ENCODE peak calls at places on chromosome 15, in nine cellular contexts. D, H, C, M, P, Y, E, F and R are unnamed samples.
A peak's percentile ranks its signal among the peaks of the same experiment; 100 is the strongest.

GRCh38 chr15:80234883-80235282 is 17.1 kb downstream of the CTXND1 start:
- DNase-seq in C (no peak), Y (peak; percentile 57), M (peak; percentile 29), P (peak; percentile 31), F (peak; percentile 52), D (peak; percentile 71), E (no peak), H (no peak), R (no peak)

GRCh38 chr15:60154764-60155163 is 150.7 kb downstream of the FOXB1 start:
- DNase-seq in H (no peak), E (no peak), Y (no peak), P (no peak), D (no peak), M (no peak), C (no peak), F (no peak), R (no peak)

GRCh38 chr15:38144921-38145320 is 107.7 kb upstream of the SPRED1 start:
- DNase-seq in E (no peak), C (no peak), M (no peak), D (no peak), P (no peak), F (peak; percentile 26), H (no peak), Y (no peak), R (no peak)

GRCh38 chr15:72948662-72949061 is 103.6 kb upstream of the NEO1 start:
- DNase-seq in D (no peak), M (no peak), Y (no peak), P (no peak), F (no peak), C (no peak), H (no peak), E (no peak), R (no peak)

GRCh38 chr15:36177590-36178281 is 401.7 kb upstream of the CDIN1 start:
- DNase-seq in Y (no peak), M (no peak), E (no peak), F (no peak), P (no peak), C (no peak), H (no peak), D (no peak), R (no peak)

GRCh38 chr15:69747193-69747592 is 294.6 kb downstream of the RPLP1 start:
- DNase-seq in C (no peak), D (no peak), H (no peak), E (no peak), M (no peak), Y (no peak), P (no peak), F (no peak), R (no peak)

GRCh38 chr15:78213956-78214355 is 20.4 kb downstream of the ACSBG1 start:
- DNase-seq in D (no peak), C (no peak), M (no peak), F (no peak), H (no peak), E (no peak), P (no peak), Y (no peak), R (no peak)

GRCh38 chr15:42371125-42371524 is 11.8 kb downstream of the CAPN3 start:
- DNase-seq in C (no peak), F (peak; percentile 39), M (no peak), D (no peak), E (no peak), P (no peak), Y (no peak), H (no peak), R (no peak)

GRCh38 chr15:32825219-32825618 is 107.4 kb downstream of the GREM1 start:
- DNase-seq in E (no peak), H (no peak), Y (no peak), D (no peak), C (no peak), P (no peak), F (peak; percentile 63), M (no peak), R (no peak)

GRCh38 chr15:26891448-26891881 is 24.6 kb downstream of the GABRA5 start:
- DNase-seq in M (peak; percentile 88), C (peak; percentile 75), D (peak; percentile 90), F (peak; percentile 73), E (peak; percentile 44), Y (peak; percentile 64), P (peak; percentile 62), H (peak; percentile 13), R (peak; percentile 31)

GRCh38 chr15:74789741-74790079 is 7.8 kb downstream of the CSK start:
- DNase-seq in P (no peak), F (no peak), D (no peak), C (no peak), M (no peak), E (no peak), H (no peak), Y (no peak), R (no peak)

GRCh38 chr15:22810033-22810734 is 23.7 kb downstream of the NIPA1 start:
- DNase-seq in F (no peak), D (no peak), E (no peak), M (no peak), C (no peak), H (no peak), P (no peak), Y (no peak), R (no peak)

GRCh38 chr15:55915221-55915620 is 78.2 kb downstream of the NEDD4 start:
- DNase-seq in E (no peak), H (no peak), F (peak; percentile 47), P (no peak), C (no peak), Y (no peak), D (no peak), M (no peak), R (no peak)

GRCh38 chr15:66704019-66704782 is 2.2 kb downstream of the SMAD6 start:
- DNase-seq in P (no peak), M (no peak), D (no peak), F (no peak), C (no peak), H (no peak), E (no peak), Y (peak; percentile 35), R (no peak)
- TF ChIP-seq CTCF in P (no peak), M (no peak), D (no peak), F (no peak), C (no peak), H (no peak), E (no peak), Y (no peak), R (no peak)

GRCh38 chr15:96462768-96463167 is 132.3 kb downstream of the NR2F2 start:
- DNase-seq in F (peak; percentile 0), Y (no peak), P (no peak), E (no peak), M (no peak), D (no peak), C (no peak), H (no peak), R (no peak)
- TF ChIP-seq CTCF in F (peak; percentile 8), Y (no peak), P (no peak), E (no peak), M (no peak), D (no peak), C (no peak), H (peak; percentile 29), R (no peak)

GRCh38 chr15:98547255-98547654 is 101.1 kb upstream of the IGF1R start:
- DNase-seq in P (no peak), D (no peak), C (no peak), M (no peak), F (no peak), Y (no peak), E (no peak), H (no peak), R (no peak)

GRCh38 chr15:98549003-98549402 is 99.3 kb upstream of the IGF1R start:
- DNase-seq in D (no peak), Y (no peak), F (no peak), M (no peak), C (no peak), P (no peak), H (no peak), E (no peak), R (no peak)

GRCh38 chr15:98546325-98546724 is 102.0 kb upstream of the IGF1R start:
- DNase-seq in H (no peak), Y (no peak), D (no peak), E (no peak), C (no peak), F (no peak), M (no peak), P (no peak), R (no peak)

GRCh38 chr15:98548172-98548971 is 100.0 kb upstream of the IGF1R start:
- DNase-seq in D (peak; percentile 72), P (peak; percentile 23), F (peak; percentile 76), C (peak; percentile 14), E (peak; percentile 83), M (no peak), Y (peak; percentile 40), H (no peak), R (peak; percentile 57)

GRCh38 chr15:98547741-98548166 is 100.6 kb upstream of the IGF1R start:
- DNase-seq in C (no peak), P (no peak), M (no peak), E (peak; percentile 58), Y (no peak), H (no peak), F (peak; percentile 40), D (peak; percentile 42), R (no peak)
- TF ChIP-seq CTCF in C (no peak), P (no peak), M (no peak), E (no peak), Y (no peak), H (no peak), F (no peak), D (no peak), R (no peak)

DNA sequence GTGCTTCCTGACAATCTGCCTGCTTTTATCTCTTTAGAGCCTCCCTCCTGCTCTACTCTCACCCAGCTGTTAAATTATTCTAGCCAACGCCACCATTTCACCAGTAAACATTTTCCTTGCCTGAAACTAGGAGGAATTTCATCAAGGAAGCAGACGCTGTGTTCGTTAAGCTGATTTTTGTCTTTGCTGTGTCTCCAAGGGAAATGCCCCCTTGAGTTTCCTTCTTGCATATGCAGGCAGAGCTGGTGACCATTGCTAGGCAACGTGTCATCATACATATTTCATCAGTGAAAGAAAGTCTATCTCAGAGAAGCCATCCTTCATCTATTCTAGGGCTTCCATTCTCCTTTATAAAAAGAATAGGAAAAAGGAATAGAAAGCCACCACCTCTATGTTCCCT is 87.0 kb upstream of the ST8SIA2 start:
- DNase-seq in H (no peak), D (no peak), M (peak; percentile 51), P (no peak), C (no peak), F (peak; percentile 0), E (no peak), Y (no peak), R (no peak)
- TF ChIP-seq CTCF in H (no peak), D (peak; percentile 20), M (peak; percentile 63), P (no peak), C (peak; percentile 54), F (no peak), E (no peak), Y (no peak), R (no peak)

GRCh38 chr15:65927545-65927944 is 58.3 kb downstream of the RAB11A start:
- DNase-seq in Y (no peak), H (no peak), P (no peak), F (no peak), D (no peak), E (no peak), C (no peak), M (no peak), R (no peak)
- TF ChIP-seq CTCF in Y (no peak), H (peak; percentile 11), P (peak; percentile 45), F (peak; percentile 20), D (no peak), E (no peak), C (peak; percentile 26), M (peak; percentile 17), R (no peak)

GRCh38 chr15:29451201-29451781 is 181.7 kb upstream of the NSMCE3 start:
- DNase-seq in D (peak; percentile 58), M (peak; percentile 39), Y (no peak), C (no peak), F (no peak), P (peak; percentile 41), E (no peak), H (no peak), R (no peak)
- TF ChIP-seq CTCF in D (no peak), M (peak; percentile 61), Y (no peak), C (peak; percentile 51), F (no peak), P (peak; percentile 77), E (no peak), H (no peak), R (no peak)